ENCODE peak calls at places on chromosomes 5 and 9, in five cellular contexts. One of them, this sample, is unnamed.

GRCh38 chr9:93100265-93100636 is 4.2 kb downstream of the CARD19 start:
- DNase-seq in AG20443: no peak
- DNase-seq in vagina: no peak
- DNase-seq in posterior cingulate gyrus: no peak
- DNase-seq in transverse colon: peak
- DNase-seq in this sample: no peak

GRCh38 chr5:68242743-68243142 is 27.2 kb downstream of the PIK3R1 start:
- DNase-seq in AG20443: no peak
- DNase-seq in vagina: no peak
- DNase-seq in posterior cingulate gyrus: no peak
- DNase-seq in transverse colon: no peak
- DNase-seq in this sample: peak

GRCh38 chr5:969421-969839 is 39.2 kb upstream of the NKD2 start:
- DNase-seq in AG20443: peak
- DNase-seq in vagina: no peak
- DNase-seq in posterior cingulate gyrus: no peak
- DNase-seq in transverse colon: no peak
- DNase-seq in this sample: no peak

GRCh38 chr5:34632805-34633414 is 23.2 kb upstream of the RAI14 start:
- DNase-seq in AG20443: no peak
- DNase-seq in vagina: no peak
- DNase-seq in posterior cingulate gyrus: no peak
- DNase-seq in transverse colon: no peak
- DNase-seq in this sample: no peak

GRCh38 chr5:173153842-173154241 is 9.5 kb downstream of the BNIP1 start:
- DNase-seq in AG20443: no peak
- DNase-seq in vagina: no peak
- DNase-seq in posterior cingulate gyrus: no peak
- DNase-seq in transverse colon: no peak
- DNase-seq in this sample: no peak

GRCh38 chr5:56375011-56375410 is 141.9 kb upstream of the ANKRD55 start:
- DNase-seq in AG20443: no peak
- DNase-seq in vagina: no peak
- DNase-seq in posterior cingulate gyrus: no peak
- DNase-seq in transverse colon: no peak
- DNase-seq in this sample: no peak

GRCh38 chr5:157356576-157356975 is 90.7 kb downstream of the CYFIP2 start:
- DNase-seq in AG20443: no peak
- DNase-seq in vagina: peak
- DNase-seq in posterior cingulate gyrus: no peak
- DNase-seq in transverse colon: no peak
- DNase-seq in this sample: no peak

GRCh38 chr5:139574641-139575312 is 13.6 kb downstream of the UBE2D2 start:
- DNase-seq in AG20443: peak
- DNase-seq in vagina: no peak
- DNase-seq in posterior cingulate gyrus: no peak
- DNase-seq in transverse colon: no peak
- DNase-seq in this sample: peak

GRCh38 chr9:124282442-124283231 is 24.9 kb downstream of the NEK6 start:
- DNase-seq in AG20443: peak
- DNase-seq in vagina: no peak
- DNase-seq in posterior cingulate gyrus: no peak
- DNase-seq in transverse colon: peak
- DNase-seq in this sample: no peak

GRCh38 chr5:2207966-2208544 is 325.3 kb upstream of the IRX4 start:
- DNase-seq in AG20443: no peak
- DNase-seq in vagina: no peak
- DNase-seq in posterior cingulate gyrus: no peak
- DNase-seq in transverse colon: no peak
- DNase-seq in this sample: no peak

GRCh38 chr9:130694205-130694604 is 625 bp downstream of the EXOSC2 start:
- DNase-seq in AG20443: no peak
- DNase-seq in vagina: no peak
- DNase-seq in posterior cingulate gyrus: no peak
- DNase-seq in transverse colon: no peak
- DNase-seq in this sample: no peak

GRCh38 chr9:94086961-94087360 is 2.7 kb downstream of the PTPDC1 start:
- DNase-seq in AG20443: no peak
- DNase-seq in vagina: no peak
- DNase-seq in posterior cingulate gyrus: no peak
- DNase-seq in transverse colon: no peak
- DNase-seq in this sample: no peak

GRCh38 chr5:10338996-10339903 is 14.2 kb upstream of the MARCHF6 start:
- DNase-seq in AG20443: no peak
- DNase-seq in vagina: no peak
- DNase-seq in posterior cingulate gyrus: peak
- DNase-seq in transverse colon: no peak
- DNase-seq in this sample: peak

GRCh38 chr5:95332179-95332578 is 47.3 kb upstream of the MCTP1 start:
- DNase-seq in AG20443: no peak
- DNase-seq in vagina: no peak
- DNase-seq in posterior cingulate gyrus: no peak
- DNase-seq in transverse colon: no peak
- DNase-seq in this sample: no peak

GRCh38 chr5:143404416-143405062 is 1.1 kb upstream of the NR3C1 start:
- DNase-seq in AG20443: peak
- DNase-seq in vagina: no peak
- DNase-seq in posterior cingulate gyrus: peak
- DNase-seq in transverse colon: peak
- DNase-seq in this sample: peak

GRCh38 chr9:135756576-135756975 is 54.6 kb downstream of the KCNT1 start:
- DNase-seq in AG20443: no peak
- DNase-seq in vagina: no peak
- DNase-seq in posterior cingulate gyrus: no peak
- DNase-seq in transverse colon: no peak
- DNase-seq in this sample: no peak